ENCODE peak calls at places on chromosomes 1 and 21, in four cellular contexts. B, D, X and J are unnamed samples.

GRCh38 chr1:34147301-34147700 is 17.7 kb downstream of the CSMD2 start:
- DNase-seq in D (no peak), B (no peak), X (no peak), J (no peak)

GRCh38 chr1:155062702-155063411 is 683 bp upstream of the EFNA4 start:
- DNase-seq in D (peak; percentile 38), B (peak; percentile 87), X (no peak), J (peak; percentile 72)

GRCh38 chr1:41649445-41650175 is 165.1 kb upstream of the EDN2 start:
- DNase-seq in X (no peak), D (no peak), B (no peak), J (no peak)

GRCh38 chr1:223156343-223156742 is 13.3 kb upstream of the TLR5 start:
- DNase-seq in B (no peak), X (no peak), D (no peak), J (no peak)

GRCh38 chr1:27299385-27300252 is 22.3 kb upstream of the TMEM222 start:
- DNase-seq in X (no peak), D (peak; percentile 53), B (no peak), J (no peak)

GRCh38 chr1:185632659-185633428 is 101.3 kb upstream of the HMCN1 start:
- DNase-seq in D (no peak), X (no peak), B (no peak), J (no peak)

GRCh38 chr21:29704719-29705118 is 235.1 kb downstream of the GRIK1 start:
- DNase-seq in D (no peak), B (no peak), X (no peak), J (no peak)

GRCh38 chr1:60149254-60149653 is 75.7 kb upstream of the C1orf87 start:
- DNase-seq in D (no peak), B (no peak), X (no peak), J (no peak)

GRCh38 chr1:3501856-3502665 is 47.6 kb downstream of the ARHGEF16 start:
- DNase-seq in B (peak; percentile 45), D (peak; percentile 33), X (no peak), J (peak; percentile 21)

GRCh38 chr1:220804202-220804586 is 17.5 kb downstream of the MTARC1 start:
- DNase-seq in B (no peak), X (no peak), D (no peak), J (no peak)

GRCh38 chr1:178916448-178917174 is 45.7 kb upstream of the ANGPTL1 start:
- DNase-seq in B (no peak), X (no peak), D (peak; percentile 91), J (no peak)

GRCh38 chr1:155186955-155187891 is 13.6 kb downstream of the TRIM46 start:
- DNase-seq in D (no peak), B (no peak), X (no peak), J (no peak)

GRCh38 chr21:45588086-45588825 is 46.0 kb upstream of the SLC19A1 start:
- DNase-seq in D (no peak), B (no peak), X (no peak), J (no peak)

GRCh38 chr1:183872406-183872805 is 67.5 kb downstream of the RGL1 start:
- DNase-seq in B (no peak), X (no peak), D (no peak), J (no peak)

GRCh38 chr1:202017385-202018225 is 7.2 kb downstream of the ELF3 start:
- DNase-seq in X (no peak), B (peak; percentile 65), D (no peak), J (no peak)
- TF ChIP-seq MYC in X (no peak), B (no peak), D (no peak), J (no peak)

GRCh38 chr1:100352267-100353072 is at the start of gene CDC14A:
- DNase-seq in B (peak; percentile 97), X (peak; percentile 67), D (peak; percentile 84), J (peak; percentile 95)
- TF ChIP-seq EP300 in B (no peak), X (no peak), D (no peak), J (no peak)

GRCh38 chr1:77958850-77959249 is 20.0 kb downstream of the FUBP1 start:
- DNase-seq in X (no peak), D (no peak), B (no peak), J (no peak)
- H3K27ac ChIP-seq in X (no peak overlapping the region), D (no peak overlapping the region), B (no peak overlapping the region), J (no peak overlapping the region)

GRCh38 chr1:74733616-74734484 is 898 bp downstream of the TYW3 start:
- DNase-seq in D (peak; percentile 77), B (peak; percentile 83), X (no peak), J (peak; percentile 26)
- TF ChIP-seq MYC in D (no peak), B (no peak), X (no peak), J (no peak)

GRCh38 chr1:206909883-206910318 is 11.8 kb downstream of the FCMR start:
- DNase-seq in D (no peak), B (no peak), X (no peak), J (no peak)

GRCh38 chr1:206907304-206907991 is 10.2 kb downstream of the IL24 start:
- DNase-seq in X (no peak), B (peak; percentile 87), D (peak; percentile 9), J (peak; percentile 67)

GRCh38 chr1:206911064-206911663 is 10.6 kb downstream of the FCMR start:
- DNase-seq in B (peak; percentile 76), D (peak; percentile 16), X (no peak), J (peak; percentile 85)

GRCh38 chr1:206908038-206908437 is 10.8 kb downstream of the IL24 start:
- DNase-seq in D (no peak), B (no peak), X (no peak), J (no peak)

DNA sequence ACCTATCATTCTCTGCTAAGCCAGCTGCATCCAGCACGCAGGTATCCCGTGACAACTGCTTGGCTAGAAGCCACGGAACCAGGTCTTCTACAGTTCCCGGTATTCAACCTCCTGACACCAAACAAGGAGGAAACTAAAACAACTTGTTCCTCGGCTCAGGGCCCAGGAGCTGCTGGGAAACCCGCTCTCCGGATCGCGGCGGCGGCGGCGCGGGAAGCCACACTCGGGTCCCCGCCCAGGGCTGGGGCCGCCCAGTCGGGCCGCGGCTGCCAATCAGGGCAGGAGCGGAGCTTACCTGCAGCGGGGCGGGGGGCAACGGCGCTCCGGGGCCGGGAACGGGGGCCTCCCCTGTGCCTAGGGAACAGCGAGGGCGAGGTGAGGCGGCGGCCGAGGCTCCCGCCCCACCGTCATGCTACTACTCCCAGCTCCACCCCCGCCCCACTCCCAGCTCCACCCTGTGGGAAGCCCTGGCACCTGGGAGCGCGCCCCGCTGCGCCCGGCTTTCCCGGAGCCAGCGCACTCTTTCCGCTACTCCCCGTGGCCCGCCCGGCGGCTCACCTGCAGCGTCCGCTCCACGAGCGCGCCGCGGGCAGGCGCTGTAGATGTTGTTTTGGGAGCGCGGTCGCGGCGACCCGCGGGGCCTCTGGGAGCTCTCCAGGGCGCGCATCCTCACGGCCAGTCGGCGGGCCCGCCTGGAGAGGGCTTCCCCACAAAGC is 12.1 kb downstream of the IL24 start:
- DNase-seq in D (no peak), B (peak; percentile 43), X (no peak), J (peak; percentile 73)
- TF ChIP-seq EP300 in D (no peak), B (no peak), X (no peak), J (no peak)

DNA sequence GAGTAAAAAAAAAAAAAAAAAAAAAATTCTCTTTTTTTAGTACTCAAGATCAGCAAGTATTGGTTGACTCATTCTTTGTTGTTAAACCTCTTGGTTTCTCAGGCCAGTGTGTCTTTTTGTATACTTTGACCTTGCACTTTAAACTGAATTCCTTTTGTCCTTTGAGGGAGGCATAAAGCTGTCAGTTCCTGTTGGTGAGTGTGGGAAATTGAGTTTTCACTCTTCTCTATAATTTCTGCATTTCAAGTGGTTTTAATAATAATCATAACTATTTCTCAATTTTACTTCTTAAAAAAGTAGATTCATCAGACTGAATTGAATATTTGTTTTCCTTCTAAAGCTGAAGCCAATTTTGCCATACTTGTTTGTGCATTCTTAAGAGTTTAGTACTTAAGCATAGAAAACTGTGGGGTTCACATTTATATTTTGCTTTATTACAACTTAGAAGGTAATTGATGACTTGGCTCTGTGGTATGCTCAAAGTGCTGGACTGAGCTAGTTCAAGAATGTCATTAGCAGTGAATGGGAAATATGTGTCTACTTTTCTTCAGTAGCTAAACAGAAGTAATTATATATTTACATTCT is 43.4 kb downstream of the ITSN1 start:
- DNase-seq in X (no peak), B (no peak), D (peak; percentile 77), J (no peak)
- H3K27ac ChIP-seq in X (no peak overlapping the region), B (no peak overlapping the region), D (peak overlapping the region; percentile 22), J (no peak overlapping the region)